ENCODE peak calls at places on chromosomes 4 and X, in six cellular contexts. Z is suprapubic skin; F is G401; N is neural crest cell; O is activated naive CD4-positive, alpha-beta T cell; D is LoVo. A is an unnamed sample.

GRCh38 chr4:7375427-7375826 is 59.3 kb downstream of the PSAPL1 start:
- DNase-seq in Z (no peak), D (no peak), N (no peak), F (peak), O (no peak), A (no peak)

GRCh38 chr4:150574678-150575077 is 7.3 kb upstream of the MAB21L2 start:
- DNase-seq in D (no peak), Z (no peak), F (no peak), N (no peak), O (no peak), A (no peak)

GRCh38 chr4:107592518-107592917 is 127.5 kb downstream of the PAPSS1 start:
- DNase-seq in D (no peak), Z (no peak), O (no peak), F (no peak), N (no peak), A (no peak)

GRCh38 chr4:68466185-68466584 is 18.9 kb downstream of the TMPRSS11E start:
- DNase-seq in F (no peak), Z (no peak), N (no peak), D (no peak), O (no peak), A (no peak)

GRCh38 chrX:103792916-103793540 is 16.4 kb downstream of the PLP1 start:
- DNase-seq in F (no peak), D (no peak), O (no peak), Z (no peak), N (no peak), A (no peak)

GRCh38 chr4:81811562-81812293 is 340.0 kb upstream of the RASGEF1B start:
- DNase-seq in F (no peak), O (no peak), N (no peak), D (no peak), Z (no peak), A (no peak)

GRCh38 chrX:43654431-43655150 is 1.5 kb upstream of the MAOA start:
- DNase-seq in N (peak), Z (peak), F (peak), D (peak), O (peak), A (peak)

GRCh38 chrX:135411893-135412292 is 9.9 kb upstream of the SMIM10L2A start:
- DNase-seq in Z (no peak), F (no peak), N (no peak), D (no peak), O (no peak), A (no peak)

GRCh38 chr4:85478576-85478975 is 3.6 kb downstream of the ARHGAP24 start:
- DNase-seq in Z (no peak), D (no peak), F (no peak), N (no peak), O (no peak), A (no peak)

GRCh38 chr4:81723044-81723884 is 251.6 kb upstream of the RASGEF1B start:
- DNase-seq in O (no peak), Z (no peak), F (peak), D (no peak), N (no peak), A (no peak)

GRCh38 chrX:97211070-97211469 is 327.4 kb downstream of the RPA4 start:
- DNase-seq in O (no peak), F (no peak), D (no peak), Z (no peak), N (no peak), A (no peak)

GRCh38 chr4:25155957-25156356 is 4.3 kb downstream of the SEPSECS start:
- DNase-seq in Z (no peak), O (no peak), N (no peak), F (no peak), D (no peak), A (no peak)

GRCh38 chr4:169270156-169270809 is 473 bp downstream of the SH3RF1 start:
- DNase-seq in N (no peak), O (no peak), Z (peak), D (peak), F (no peak), A (peak)

GRCh38 chr4:2408401-2408958 is 10.0 kb downstream of the ZFYVE28 start:
- DNase-seq in F (peak), D (no peak), N (no peak), Z (no peak), O (no peak), A (no peak)

GRCh38 chrX:74529311-74529710 is 85.1 kb downstream of the RLIM start:
- DNase-seq in O (no peak), Z (no peak), F (no peak), D (no peak), N (no peak), A (no peak)

GRCh38 chr4:42638993-42639392 is 17.9 kb downstream of the ATP8A1 start:
- DNase-seq in Z (no peak), F (no peak), O (no peak), D (no peak), N (no peak), A (no peak)

GRCh38 chrX:75301060-75301459 is 27.2 kb downstream of the UPRT start:
- DNase-seq in F (no peak), Z (no peak), D (no peak), N (no peak), O (no peak), A (no peak)

GRCh38 chr4:175298119-175298518 is 380.0 kb downstream of the ADAM29 start:
- DNase-seq in F (no peak), N (no peak), O (no peak), D (no peak), Z (no peak), A (no peak)